ENCODE peak calls at places on chromosomes 11 and 22, in four cellular contexts. V is Peyer's patch, Q is uterus, T is thyroid gland. K is an unnamed sample.

GRCh38 chr11:130388607-130389205 is 39.7 kb downstream of the ADAMTS8 start:
- DNase-seq in V (no peak), Q (no peak), T (no peak), K (no peak)

GRCh38 chr11:78576549-78577097 is 2.0 kb upstream of the NARS2 start:
- DNase-seq in V (no peak), Q (no peak), T (no peak), K (no peak)

GRCh38 chr11:117197516-117198456 is 1.4 kb upstream of the TAGLN start:
- DNase-seq in V (peak; percentile 74), Q (peak; percentile 84), T (peak; percentile 51), K (no peak)

GRCh38 chr11:100574894-100575769 is 112.0 kb upstream of the ARHGAP42 start:
- DNase-seq in V (no peak), Q (no peak), T (no peak), K (no peak)

GRCh38 chr22:50320116-50320515 is 6.7 kb downstream of the DENND6B start:
- DNase-seq in V (no peak), Q (no peak), T (no peak), K (no peak)

GRCh38 chr11:126914166-126914565 is 86.4 kb downstream of the KIRREL3 start:
- DNase-seq in V (no peak), Q (no peak), T (no peak), K (no peak)

GRCh38 chr22:34111210-34111824 is 191.0 kb upstream of the LARGE1 start:
- DNase-seq in V (no peak), Q (peak; percentile 18), T (peak; percentile 13), K (no peak)

GRCh38 chr11:7651140-7651551 is 22.2 kb downstream of the CYB5R2 start:
- DNase-seq in V (no peak), Q (no peak), T (no peak), K (no peak)

GRCh38 chr11:120706257-120706656 is 194.7 kb downstream of the GRIK4 start:
- DNase-seq in V (no peak), Q (no peak), T (no peak), K (no peak)

GRCh38 chr22:35930933-35931332 is 97.7 kb downstream of the RBFOX2 start:
- DNase-seq in V (no peak), Q (no peak), T (peak; percentile 3), K (no peak)

GRCh38 chr11:26137651-26138050 is 194.3 kb upstream of the ANO3 start:
- DNase-seq in V (no peak), Q (no peak), T (no peak), K (no peak)

GRCh38 chr11:129458278-129458677 is 82.6 kb downstream of the BARX2 start:
- DNase-seq in V (no peak), Q (no peak), T (no peak), K (no peak)

GRCh38 chr11:95883381-95883780 is 40.5 kb downstream of the MTMR2 start:
- DNase-seq in V (no peak), Q (no peak), T (no peak), K (no peak)

GRCh38 chr22:23282089-23282501 is 101.8 kb downstream of the BCR start:
- DNase-seq in V (peak; percentile 69), Q (peak; percentile 72), T (peak; percentile 58), K (peak; percentile 89)

GRCh38 chr11:20634044-20634443 is 34.6 kb downstream of the SLC6A5 start:
- DNase-seq in V (no peak), Q (no peak), T (no peak), K (no peak)

GRCh38 chr22:48794906-48795305 is 1032.8 kb downstream of the BRD1 start:
- DNase-seq in V (no peak), Q (no peak), T (no peak), K (peak; percentile 19)

GRCh38 chr11:19895776-19896175 is 183.1 kb downstream of the NAV2 start:
- DNase-seq in V (no peak), Q (no peak), T (no peak), K (no peak)

GRCh38 chr11:64580387-64580786 is 10.6 kb upstream of the SLC22A12 start:
- DNase-seq in V (peak; percentile 34), Q (no peak), T (no peak), K (no peak)

GRCh38 chr22:44088976-44089570 is 65.0 kb downstream of the PARVB start:
- DNase-seq in V (no peak), Q (no peak), T (peak; percentile 95), K (no peak)

DNA sequence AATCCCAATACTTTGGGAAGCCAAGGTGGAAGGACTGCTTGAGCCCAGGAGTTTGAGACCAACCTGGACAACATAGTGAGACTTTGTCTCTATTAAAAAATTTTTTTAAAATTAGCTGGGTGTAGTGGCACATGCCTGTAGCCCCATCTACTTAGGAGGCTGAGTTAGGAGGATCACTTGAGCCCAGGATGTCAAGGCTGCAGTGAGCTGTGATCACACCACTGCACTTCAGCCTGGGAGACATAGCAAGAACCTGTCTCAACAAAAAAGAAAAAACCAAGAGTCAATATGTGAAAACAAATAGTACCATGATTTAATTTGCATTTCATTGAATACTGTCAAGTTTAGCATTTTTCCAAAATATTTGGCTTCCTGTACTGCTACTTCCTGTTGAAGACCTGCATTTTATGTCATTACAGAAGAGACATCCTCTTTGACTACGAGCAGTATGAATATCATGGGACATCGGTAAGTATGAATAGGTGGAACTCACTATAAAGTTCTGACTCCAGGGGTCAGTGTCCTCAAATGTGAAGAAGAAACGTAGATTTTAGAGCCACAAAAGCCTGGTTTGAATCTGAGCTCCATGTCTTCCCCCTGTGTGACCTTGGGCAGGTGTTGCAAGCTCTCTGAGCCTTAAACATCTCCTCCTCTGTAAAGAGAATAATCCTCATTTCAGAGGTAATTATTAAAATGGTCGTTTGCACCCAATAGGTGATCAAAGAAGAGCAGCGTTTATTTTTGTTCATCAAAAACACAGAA is 16.0 kb downstream of the CDC45 start:
- DNase-seq in V (no peak), Q (no peak), T (no peak), K (no peak)
- TF ChIP-seq CTCF in V (no peak), Q (no peak), T (peak; percentile 41), K (peak; percentile 6)

DNA sequence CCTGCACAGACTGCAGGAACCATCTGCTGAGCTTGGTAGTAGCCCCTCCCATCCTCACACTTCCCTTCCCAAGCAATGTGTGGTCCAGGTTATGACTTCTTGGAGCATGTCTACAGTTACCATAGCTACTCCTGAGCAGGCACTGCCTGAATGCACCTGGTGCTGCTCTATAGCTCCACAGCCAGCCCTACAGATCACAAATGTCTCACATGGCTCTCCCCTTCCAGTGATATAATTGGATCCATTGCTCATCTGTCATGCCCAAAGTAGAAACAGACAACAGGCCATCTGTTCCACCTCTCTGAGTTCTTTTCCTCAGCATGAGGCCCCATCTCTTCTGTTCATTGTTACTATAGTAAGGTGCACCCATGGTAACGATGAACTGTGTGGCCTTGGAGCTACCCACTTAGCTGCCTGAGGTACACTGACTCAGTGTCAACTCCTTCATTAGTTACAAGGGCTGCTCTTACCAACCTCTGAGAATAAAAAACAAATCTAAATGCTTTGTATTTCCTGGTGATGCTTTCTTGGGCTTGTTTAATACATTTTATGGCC is 320.3 kb upstream of the ZC3H12C start:
- DNase-seq in V (no peak), Q (no peak), T (no peak), K (no peak)
- H3K4me3 ChIP-seq in V (no peak overlapping the region), Q (no peak overlapping the region), T (no peak overlapping the region), K (no peak overlapping the region)

GRCh38 chr22:31243339-31244043 is 31.4 kb downstream of the LIMK2 start:
- DNase-seq in V (no peak), Q (no peak), T (no peak), K (no peak)

GRCh38 chr22:31244044-31244942 is 32.2 kb downstream of the LIMK2 start:
- DNase-seq in V (no peak), Q (no peak), T (peak; percentile 43), K (no peak)

GRCh38 chr22:31240011-31240410 is 27.9 kb downstream of the LIMK2 start:
- DNase-seq in V (no peak), Q (no peak), T (no peak), K (no peak)

GRCh38 chr22:31241936-31242335 is 29.8 kb downstream of the LIMK2 start:
- DNase-seq in V (no peak), Q (no peak), T (no peak), K (no peak)

DNA sequence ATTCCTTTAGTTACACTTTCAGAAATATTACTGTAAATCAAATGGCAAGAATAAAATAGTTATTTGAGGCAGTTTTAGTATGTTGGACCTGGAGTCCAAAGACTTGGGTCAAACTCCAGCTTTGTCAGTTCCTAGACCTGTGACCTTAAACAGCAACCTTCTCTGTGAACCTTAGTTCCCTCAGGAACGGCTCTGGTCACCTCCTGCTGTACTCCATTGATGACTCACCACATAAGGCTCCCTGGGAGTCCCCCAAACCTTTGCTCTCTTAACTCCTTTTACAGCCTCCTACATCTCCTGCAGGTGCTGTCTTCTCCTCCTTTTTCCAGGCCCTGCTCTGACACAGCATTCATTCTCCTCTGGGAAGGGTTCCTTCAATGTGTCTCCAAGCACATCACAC is 29.1 kb downstream of the LIMK2 start:
- DNase-seq in V (no peak), Q (no peak), T (no peak), K (no peak)
- H3K27ac ChIP-seq in V (peak overlapping the region; percentile 68), Q (no peak overlapping the region), T (no peak overlapping the region), K (no peak overlapping the region)

DNA sequence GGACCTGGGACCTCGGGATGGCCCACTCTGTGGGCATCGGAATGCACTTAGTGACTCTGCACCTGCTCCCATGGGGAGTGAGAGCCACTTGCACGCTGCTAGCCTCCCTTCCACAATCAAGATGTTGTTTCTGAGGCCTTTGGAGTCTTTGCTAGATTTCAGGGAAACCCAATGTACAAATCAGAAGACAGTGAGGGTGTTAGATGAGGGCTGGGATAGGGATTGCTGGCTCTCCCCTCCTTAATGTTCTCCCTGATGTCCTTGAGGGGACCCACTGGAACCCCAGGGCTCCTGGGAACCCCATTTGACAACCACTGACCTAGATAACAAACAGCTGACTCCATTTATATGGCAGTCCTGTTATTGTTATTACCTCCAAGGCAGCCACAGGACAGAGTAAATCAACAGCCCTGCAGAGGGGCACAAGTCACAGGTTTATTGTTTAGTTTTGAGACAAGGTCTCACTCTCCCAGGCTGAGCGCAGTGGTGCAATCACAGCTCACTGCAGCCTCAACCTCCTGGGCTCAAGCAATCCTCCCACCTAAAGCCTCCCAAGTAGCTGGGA is 31.3 kb upstream of the COMT start:
- DNase-seq in V (no peak), Q (no peak), T (no peak), K (no peak)
- TF ChIP-seq CTCF in V (no peak), Q (no peak), T (no peak), K (no peak)

DNA sequence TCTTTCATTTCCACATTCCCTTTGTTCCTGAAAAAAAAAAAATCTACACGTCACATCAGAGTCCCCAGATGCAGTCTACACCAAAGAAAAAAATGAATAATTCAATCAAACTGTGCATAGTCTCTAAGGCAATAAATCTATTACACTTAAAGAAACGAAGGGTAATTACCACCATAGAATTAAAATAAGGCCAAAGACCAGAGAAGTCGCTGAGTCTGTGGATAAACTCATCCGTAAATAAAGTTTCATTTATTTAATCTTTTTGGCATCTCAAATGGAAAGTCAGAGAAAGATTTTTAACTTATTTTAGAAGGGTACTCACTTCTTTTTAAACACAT is 126.2 kb upstream of the C11orf58 start:
- DNase-seq in V (no peak), Q (no peak), T (no peak), K (no peak)
- H3K4me3 ChIP-seq in V (no peak overlapping the region), Q (no peak overlapping the region), T (no peak overlapping the region), K (no peak overlapping the region)

GRCh38 chr22:17893900-17894299 is 119.6 kb upstream of the BID start:
- DNase-seq in V (peak; percentile 72), Q (no peak), T (no peak), K (no peak)

GRCh38 chr22:17890892-17891291 is 116.6 kb upstream of the BID start:
- DNase-seq in V (no peak), Q (no peak), T (no peak), K (no peak)

GRCh38 chr22:17888855-17889254 is 114.6 kb upstream of the BID start:
- DNase-seq in V (no peak), Q (no peak), T (no peak), K (no peak)

GRCh38 chr22:17890245-17890671 is 116.0 kb upstream of the BID start:
- DNase-seq in V (peak; percentile 71), Q (no peak), T (no peak), K (no peak)

GRCh38 chr22:17891427-17892167 is 117.3 kb upstream of the BID start:
- DNase-seq in V (peak; percentile 88), Q (no peak), T (peak; percentile 82), K (no peak)
- H3K27ac ChIP-seq in V (peak overlapping the region; percentile 86), Q (peak overlapping the region; percentile 58), T (peak overlapping the region; percentile 55), K (peak overlapping the region; percentile 84)

K was measured in lung.